ENCODE peak calls at places on chromosomes 6 and 20, in four cellular contexts. G is Kasumi-1; L is activated T-cell treated with anti-CD3 and anti-CD28 coated beads, Interleukin-2, amount 50 U/mL, for 4 hours; E is WTC11. R is an unnamed sample.

GRCh38 chr20:34701405-34702085 is 2.6 kb upstream of the TP53INP2 start:
- DNase-seq in G (no peak), L (no peak), E (no peak), R (no peak)

GRCh38 chr6:124968401-124968800 is 6.2 kb downstream of the RNF217 start:
- DNase-seq in G (no peak), L (no peak), E (no peak), R (no peak)

GRCh38 chr6:131754715-131755567 is 44.1 kb upstream of the CTAGE9 start:
- DNase-seq in G (no peak), L (no peak), E (no peak), R (no peak)

GRCh38 chr6:139124887-139125672 is 9.8 kb upstream of the HECA start:
- DNase-seq in G (peak), L (peak), E (peak), R (no peak)

GRCh38 chr6:73129653-73130443 is 95.4 kb downstream of the KHDC1L start:
- DNase-seq in G (peak), L (peak), E (peak), R (peak)

GRCh38 chr20:48326868-48327267 is 500.9 kb downstream of the PREX1 start:
- DNase-seq in G (no peak), L (no peak), E (no peak), R (no peak)

GRCh38 chr20:59831024-59831900 is 102.2 kb downstream of the SYCP2 start:
- DNase-seq in G (no peak), L (no peak), E (no peak), R (no peak)

GRCh38 chr6:167807200-167807599 is 19.5 kb upstream of the AFDN start:
- DNase-seq in G (no peak), L (no peak), E (no peak), R (no peak)

GRCh38 chr6:16362819-16363589 is 124.6 kb downstream of the GMPR start:
- DNase-seq in G (no peak), L (no peak), E (no peak), R (no peak)

GRCh38 chr6:65182681-65183080 is 524.3 kb downstream of the EYS start:
- DNase-seq in G (no peak), L (no peak), E (no peak), R (no peak)

GRCh38 chr6:157188213-157188612 is 135.1 kb downstream of the TMEM242 start:
- DNase-seq in G (no peak), L (no peak), E (no peak), R (no peak)

GRCh38 chr6:33777716-33778474 is 11.0 kb downstream of the LEMD2 start:
- DNase-seq in G (no peak), L (no peak), E (no peak), R (no peak)

GRCh38 chr20:40945754-40946451 is 82.7 kb upstream of the TOP1 start:
- DNase-seq in G (peak), L (no peak), E (peak), R (peak)

GRCh38 chr6:137832110-137832509 is 34.9 kb upstream of the TNFAIP3 start:
- DNase-seq in G (no peak), L (no peak), E (no peak), R (no peak)

GRCh38 chr20:24953621-24954133 is 4.6 kb downstream of the CST7 start:
- DNase-seq in G (no peak), L (no peak), E (no peak), R (no peak)

GRCh38 chr6:20589266-20589665 is 55.0 kb downstream of the CDKAL1 start:
- DNase-seq in G (peak), L (no peak), E (no peak), R (no peak)

GRCh38 chr6:10759884-10760329 is 12.3 kb downstream of the TMEM14B start:
- DNase-seq in G (no peak), L (no peak), E (no peak), R (no peak)

GRCh38 chr6:114051031-114051430 is 80.1 kb upstream of the HDAC2 start:
- DNase-seq in G (no peak), L (no peak), E (no peak), R (no peak)

GRCh38 chr6:160221423-160221822 is 37.2 kb downstream of the SLC22A2 start:
- DNase-seq in G (peak), L (no peak), E (no peak), R (no peak)

GRCh38 chr6:166497087-166497899 is 89.2 kb downstream of the RAMACL start:
- DNase-seq in G (no peak), L (no peak), E (no peak), R (no peak)

GRCh38 chr6:166173292-166173951 is 5.8 kb upstream of the TBXT start:
- DNase-seq in G (no peak), L (no peak), E (peak), R (no peak)

GRCh38 chr6:148800535-148800934 is 53.7 kb downstream of the UST start:
- DNase-seq in G (no peak), L (no peak), E (no peak), R (no peak)

GRCh38 chr6:15476631-15477380 is 186.0 kb downstream of the DTNBP1 start:
- DNase-seq in G (no peak), L (no peak), E (no peak), R (no peak)

GRCh38 chr6:42104807-42105713 is 37.4 kb downstream of the C6orf132 start:
- DNase-seq in G (peak), L (no peak), E (peak), R (no peak)

GRCh38 chr6:20711518-20711917 is 177.3 kb downstream of the CDKAL1 start:
- DNase-seq in G (no peak), L (no peak), E (no peak), R (no peak)

GRCh38 chr20:54759589-54759988 is 284.2 kb downstream of the DOK5 start:
- DNase-seq in G (no peak), L (no peak), E (no peak), R (no peak)

GRCh38 chr6:156562019-156562418 is 215.2 kb upstream of the ARID1B start:
- DNase-seq in G (no peak), L (no peak), E (no peak), R (no peak)

GRCh38 chr6:43887906-43888683 is 118.1 kb downstream of the VEGFA start:
- DNase-seq in G (no peak), L (no peak), E (no peak), R (no peak)

GRCh38 chr6:107318100-107318736 is 141.1 kb downstream of the PDSS2 start:
- DNase-seq in G (peak), L (no peak), E (peak), R (peak)

GRCh38 chr6:105803439-105803838 is 282.7 kb upstream of the PRDM1 start:
- DNase-seq in G (no peak), L (no peak), E (no peak), R (no peak)

GRCh38 chr20:46113071-46113470 is 5.0 kb upstream of the CD40 start:
- DNase-seq in G (no peak), L (no peak), E (no peak), R (no peak)

GRCh38 chr6:16205377-16206144 is 32.8 kb upstream of the GMPR start:
- DNase-seq in G (no peak), L (no peak), E (no peak), R (no peak)